ENCODE peak calls at places on chromosomes 3 and 15, in six cellular contexts. T is pancreas, K is IMR-90, C is lower lobe of right lung, E is cardiac muscle cell, D is MM.1S. S is an unnamed sample. For H3K36me3, the result is how much of the 10 kb centered on the place peaks cover.

GRCh38 chr15:74144153-74144775 is 13.9 kb downstream of the ISLR2 start:
- DNase-seq in C (no peak), K (no peak), E (no peak), D (no peak), T (no peak), S (no peak)

GRCh38 chr15:53713218-53713617 is 46.2 kb downstream of the WDR72 start:
- DNase-seq in K (no peak), T (no peak), E (no peak), D (no peak), C (no peak), S (no peak)

GRCh38 chr3:13158441-13158840 is 85.2 kb upstream of the IQSEC1 start:
- DNase-seq in D (no peak), E (no peak), T (peak), K (no peak), C (no peak), S (no peak)

GRCh38 chr3:58237940-58238681 is 519 bp downstream of the ABHD6 start:
- DNase-seq in D (peak), K (peak), E (no peak), T (peak), C (peak), S (peak)

GRCh38 chr15:26095710-26096330 is 232.7 kb upstream of the ATP10A start:
- DNase-seq in K (no peak), C (no peak), D (no peak), E (no peak), T (no peak), S (no peak)

GRCh38 chr3:115792206-115792955 is 169.1 kb downstream of the GAP43 start:
- DNase-seq in E (no peak), T (no peak), C (no peak), D (no peak), K (peak), S (no peak)

GRCh38 chr3:186757686-186758220 is 25.6 kb upstream of the EIF4A2 start:
- DNase-seq in C (no peak), T (no peak), K (no peak), E (no peak), D (no peak), S (no peak)

GRCh38 chr3:41668366-41668765 is 293.5 kb downstream of the ULK4 start:
- DNase-seq in C (no peak), E (no peak), D (no peak), T (no peak), K (no peak), S (no peak)

GRCh38 chr15:101795455-101795854 is 7.9 kb upstream of the OR4F6 start:
- DNase-seq in K (peak), D (no peak), E (peak), C (no peak), T (no peak), S (no peak)

GRCh38 chr3:167919590-167919989 is 176.1 kb downstream of the GOLIM4 start:
- DNase-seq in T (no peak), E (no peak), D (no peak), C (no peak), K (no peak), S (no peak)

GRCh38 chr15:94198633-94199032 is 32.7 kb upstream of the MCTP2 start:
- DNase-seq in E (no peak), C (no peak), T (no peak), K (no peak), D (no peak), S (no peak)

GRCh38 chr15:98866503-98866902 is 141.1 kb downstream of the PGPEP1L start:
- DNase-seq in K (peak), D (no peak), C (no peak), E (peak), T (no peak), S (no peak)

GRCh38 chr3:106963446-106963845 is 413.8 kb upstream of the CCDC54 start:
- DNase-seq in C (no peak), T (no peak), E (peak), K (peak), D (no peak), S (no peak)

GRCh38 chr3:195284842-195285241 is 13.9 kb upstream of the XXYLT1 start:
- DNase-seq in K (no peak), D (no peak), C (no peak), E (no peak), T (no peak), S (no peak)

GRCh38 chr3:29331830-29332637 is 51.2 kb downstream of the RBMS3 start:
- DNase-seq in K (no peak), T (no peak), E (no peak), D (no peak), C (no peak), S (no peak)

GRCh38 chr3:122679467-122680291 is 960 bp upstream of the PARP14 start:
- DNase-seq in E (peak), D (peak), T (no peak), C (no peak), K (peak), S (peak)

GRCh38 chr15:83061680-83062079 is 5.4 kb downstream of the BTBD1 start:
- DNase-seq in C (no peak), E (no peak), T (no peak), D (no peak), K (peak), S (no peak)

GRCh38 chr15:36914962-36915808 is 185.2 kb downstream of the MEIS2 start:
- DNase-seq in C (no peak), T (no peak), E (peak), D (no peak), K (no peak), S (no peak)

GRCh38 chr15:40340038-40340739 is 550 bp downstream of the CCDC9B start:
- DNase-seq in D (no peak), K (peak), C (peak), T (no peak), E (peak), S (peak)

GRCh38 chr3:134527538-134528186 is 41.8 kb downstream of the CEP63 start:
- DNase-seq in D (no peak), T (no peak), C (no peak), E (no peak), K (no peak), S (no peak)

GRCh38 chr3:134525293-134525692 is 39.4 kb downstream of the CEP63 start:
- DNase-seq in E (no peak), K (no peak), C (no peak), T (no peak), D (no peak), S (no peak)

GRCh38 chr3:134526319-134526718 is 40.5 kb downstream of the CEP63 start:
- DNase-seq in E (no peak), C (no peak), D (no peak), K (peak), T (no peak), S (no peak)

GRCh38 chr3:134522541-134522940 is 36.7 kb downstream of the CEP63 start:
- DNase-seq in T (no peak), C (no peak), K (no peak), D (no peak), E (no peak), S (no peak)

GRCh38 chr3:134527037-134527436 is 41.2 kb downstream of the CEP63 start:
- DNase-seq in T (no peak), C (no peak), D (no peak), K (peak), E (peak), S (no peak)
- TF ChIP-seq CTCF in T (no peak), C (peak), D (no peak), K (peak), E (peak), S (no peak)

GRCh38 chr3:152832046-152832445 is 2.9 kb upstream of the P2RY1 start:
- DNase-seq in C (no peak), D (no peak), E (no peak), T (no peak), K (no peak), S (no peak)

GRCh38 chr3:152835311-152836102 is 576 bp downstream of the P2RY1 start:
- DNase-seq in C (peak), K (peak), E (peak), T (peak), D (peak), S (peak)

GRCh38 chr3:152833089-152833488 is 1.8 kb upstream of the P2RY1 start:
- DNase-seq in K (no peak), T (no peak), C (no peak), E (no peak), D (no peak), S (no peak)

GRCh38 chr3:152834354-152835310 is at the start of gene P2RY1:
- DNase-seq in T (peak), E (peak), C (peak), D (peak), K (peak), S (peak)

GRCh38 chr3:152836269-152836668 is 1.3 kb downstream of the P2RY1 start:
- DNase-seq in K (no peak), D (no peak), E (no peak), C (no peak), T (no peak), S (peak)
- H3K4me3 ChIP-seq in K (no peak), D (no peak), E (peak), C (peak), T (peak), S (peak)

GRCh38 chr3:52636673-52637072 is 49.0 kb downstream of the PBRM1 start:
- DNase-seq in T (no peak), D (no peak), E (peak), K (no peak), C (no peak), S (no peak)
- H3K36me3 ChIP-seq in T (under half), D (under half), E (half or more), K (under half), C (half or more), S (under half)

DNA sequence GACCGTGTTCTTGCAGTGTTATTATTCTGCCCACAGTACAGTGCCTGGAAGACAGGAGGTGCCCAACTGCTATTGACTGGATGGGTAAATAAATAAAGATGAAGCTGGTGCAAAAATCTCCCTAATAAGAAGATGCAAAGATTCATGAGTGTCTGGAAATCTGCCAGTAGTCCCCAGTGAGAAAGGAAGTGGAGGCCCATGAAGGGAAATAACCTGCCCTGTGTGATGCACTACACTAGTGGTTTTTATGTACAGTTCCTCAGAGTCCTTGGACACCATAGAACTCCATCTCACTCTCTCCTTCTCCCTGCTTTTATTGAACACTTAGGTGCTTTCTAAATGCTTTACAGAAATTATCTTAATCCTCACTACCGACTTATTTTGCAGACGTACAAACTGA is 8.3 kb upstream of the SUCLG2 start:
- DNase-seq in T (no peak), D (no peak), E (no peak), C (no peak), K (no peak), S (no peak)
- TF ChIP-seq CTCF in T (no peak), D (no peak), E (no peak), C (no peak), K (no peak), S (no peak)

DNA sequence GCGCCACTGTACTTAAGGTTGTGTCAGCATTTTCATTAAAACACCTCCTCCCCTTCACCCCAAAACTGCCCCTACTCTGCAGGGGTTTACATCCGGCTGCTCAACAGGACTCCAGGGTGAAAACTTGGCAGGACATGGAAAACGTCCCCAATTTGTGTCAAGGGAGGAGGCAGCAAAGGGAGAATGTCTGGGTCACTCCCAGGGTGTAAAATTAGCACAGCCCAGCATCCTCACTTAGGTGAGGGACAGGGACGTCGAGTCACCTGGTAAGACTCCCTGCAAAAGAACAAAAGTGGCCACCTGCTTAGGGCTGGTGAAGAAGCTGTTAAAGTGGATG is 532.3 kb downstream of the FOXP1 start:
- DNase-seq in C (no peak), K (no peak), E (no peak), T (no peak), D (no peak), S (no peak)
- H3K4me3 ChIP-seq in C (no peak), K (no peak), E (no peak), T (no peak), D (no peak), S (no peak)

GRCh38 chr3:47016086-47016933 is 36.8 kb downstream of the NBEAL2 start:
- DNase-seq in C (no peak), D (no peak), K (peak), T (no peak), E (no peak), S (no peak)
- H3K36me3 ChIP-seq in C (half or more), D (under half), K (under half), T (under half), E (under half), S (under half)

DNA sequence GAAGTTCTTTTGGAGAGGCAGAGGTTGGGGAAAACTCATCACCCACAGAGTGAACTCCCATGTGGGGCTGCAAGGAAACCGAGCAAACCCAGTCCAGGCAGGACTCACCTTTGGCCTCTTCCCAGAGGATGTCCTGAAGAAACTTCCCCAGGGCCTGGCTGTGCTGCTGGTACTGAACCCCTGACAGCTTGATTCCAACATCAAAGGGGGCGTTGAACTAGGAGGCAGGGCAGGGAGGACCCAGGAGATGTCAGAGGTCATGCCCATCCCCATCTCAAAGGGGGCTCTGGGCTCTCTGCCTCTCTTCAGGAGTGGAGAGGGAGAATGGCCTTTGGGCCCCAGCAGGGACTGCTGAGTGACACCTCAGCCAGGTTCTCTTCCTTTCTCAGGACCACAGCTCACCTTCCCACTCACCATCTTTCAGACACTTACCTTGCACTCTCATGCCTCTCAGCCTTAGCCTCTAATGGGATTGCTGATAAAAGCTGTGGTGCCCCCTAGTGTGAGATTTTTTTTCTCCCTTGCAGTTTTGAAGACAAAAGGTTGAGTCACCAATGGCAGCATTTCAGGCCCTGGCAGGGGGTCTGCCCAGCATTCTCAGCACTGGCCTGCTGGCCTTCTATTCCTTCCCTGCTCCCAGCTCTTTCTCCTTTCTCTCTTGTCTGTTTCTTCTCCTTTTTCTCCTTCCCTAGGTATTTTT is 6.0 kb downstream of the GHRL start:
- DNase-seq in C (no peak), T (no peak), D (peak), K (peak), E (peak), S (no peak)
- TF ChIP-seq CTCF in C (no peak), T (no peak), D (peak), K (peak), E (peak), S (no peak)

GRCh38 chr3:184603156-184604030 is 41.8 kb downstream of the EPHB3 start:
- DNase-seq in E (peak), T (no peak), D (no peak), K (no peak), C (no peak), S (no peak)

GRCh38 chr3:184600685-184601377 is 39.2 kb downstream of the EPHB3 start:
- DNase-seq in E (no peak), C (no peak), D (no peak), K (no peak), T (no peak), S (no peak)

GRCh38 chr3:184602406-184603155 is 41.0 kb downstream of the EPHB3 start:
- DNase-seq in C (no peak), T (no peak), D (no peak), E (peak), K (no peak), S (no peak)

GRCh38 chr3:184604039-184604955 is 42.7 kb downstream of the EPHB3 start:
- DNase-seq in K (no peak), D (no peak), T (peak), E (peak), C (no peak), S (peak)

DNA sequence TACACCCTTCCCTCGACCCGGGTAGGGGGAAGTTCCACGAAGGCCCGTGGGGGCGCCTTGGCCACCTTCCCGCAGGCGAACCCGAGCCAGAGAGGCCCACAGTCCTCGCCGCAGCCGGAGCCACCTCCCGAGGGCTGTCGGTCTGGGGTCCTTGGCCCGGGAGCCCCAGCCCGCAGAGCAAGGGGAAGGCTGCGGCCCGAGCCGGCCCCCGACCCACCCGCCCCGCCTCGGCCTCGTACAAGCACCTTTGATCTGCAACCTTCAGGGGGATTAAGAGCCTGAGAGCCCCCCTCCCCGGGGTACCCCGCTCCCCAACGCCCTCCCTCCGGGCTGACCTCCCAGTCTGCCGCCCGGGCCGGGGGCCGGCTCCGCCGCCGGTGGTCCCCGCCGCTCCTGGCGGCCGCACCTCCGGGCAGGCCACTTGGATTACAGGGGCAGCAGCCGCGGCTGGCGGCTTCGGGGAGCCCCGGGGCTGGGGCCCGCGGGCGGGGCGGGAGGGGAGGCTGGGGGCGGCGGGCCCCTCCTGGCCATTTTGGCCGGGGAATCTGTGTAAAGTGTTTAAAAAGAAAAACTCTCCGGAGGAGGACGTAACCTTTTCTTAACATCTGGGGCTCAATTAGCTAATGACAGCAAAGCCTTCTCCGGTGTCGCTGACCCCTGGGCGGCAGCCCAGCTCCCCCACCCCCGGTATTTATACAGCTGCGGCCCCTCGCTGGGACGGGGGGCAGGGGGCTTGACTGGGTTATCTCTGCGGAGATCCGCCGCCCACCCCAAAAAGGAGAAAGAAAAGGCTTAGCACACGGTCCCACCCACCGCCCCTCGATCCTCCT is 40.2 kb downstream of the EPHB3 start:
- DNase-seq in C (no peak), D (no peak), E (no peak), K (no peak), T (no peak), S (no peak)
- H3K4me3 ChIP-seq in C (peak), D (no peak), E (no peak), K (no peak), T (no peak), S (no peak)

DNA sequence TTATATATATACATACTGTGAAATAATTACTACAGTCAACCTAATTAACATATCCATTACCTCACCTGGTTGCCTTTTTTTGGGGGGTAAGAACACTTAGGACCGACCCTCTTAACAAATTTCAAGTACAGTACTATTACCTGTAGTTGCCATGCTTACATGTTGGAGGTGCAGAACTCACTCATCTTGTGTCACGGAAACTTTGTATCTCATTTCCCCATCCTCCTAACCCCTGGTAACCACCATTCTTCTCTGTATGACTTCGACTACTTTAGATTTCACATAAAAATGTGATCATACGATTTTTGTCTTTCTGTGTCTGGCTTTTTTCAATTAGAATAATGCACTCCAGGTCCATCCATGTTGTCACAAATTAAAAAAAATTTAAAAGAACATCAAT is 55.5 kb upstream of the MELTF start:
- DNase-seq in D (no peak), E (no peak), K (no peak), T (no peak), C (no peak), S (no peak)
- H3K36me3 ChIP-seq in D (under half), E (under half), K (under half), T (under half), C (under half), S (under half)

GRCh38 chr3:181947606-181948005 is 235.9 kb downstream of the SOX2 start:
- DNase-seq in C (no peak), T (no peak), D (no peak), E (no peak), K (no peak), S (no peak)

GRCh38 chr3:181952221-181952620 is 240.5 kb downstream of the SOX2 start:
- DNase-seq in C (no peak), K (no peak), E (no peak), D (no peak), T (no peak), S (no peak)

GRCh38 chr3:181943285-181943684 is 231.6 kb downstream of the SOX2 start:
- DNase-seq in T (no peak), E (no peak), K (no peak), D (no peak), C (no peak), S (no peak)

DNA sequence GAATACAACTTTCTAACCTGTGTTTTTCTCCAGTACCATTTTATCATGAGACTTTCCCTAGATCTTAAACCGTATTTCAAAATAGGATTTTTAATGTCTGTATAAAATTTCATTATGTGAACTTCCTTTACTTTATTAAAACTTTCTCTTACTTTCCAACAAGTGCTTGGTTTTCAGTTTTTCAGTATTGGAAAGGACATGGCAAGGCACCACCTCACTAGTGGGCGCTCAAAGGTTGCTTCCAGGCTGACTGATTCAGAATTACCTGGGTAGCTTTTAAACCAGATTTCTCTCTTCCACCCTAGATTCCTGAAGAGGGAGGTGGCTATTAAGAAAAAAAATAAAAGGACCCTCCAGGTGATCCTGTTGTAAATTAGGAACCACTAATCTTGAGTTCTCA is 236.6 kb downstream of the SOX2 start:
- DNase-seq in K (no peak), E (no peak), C (no peak), D (no peak), T (no peak), S (no peak)
- TF ChIP-seq CTCF in K (no peak), E (no peak), C (no peak), D (peak), T (no peak), S (no peak)

S was measured in mucosa of descending colon.